ENCODE peak calls at places on chromosome 9, in five cellular contexts. E is HepG2, K is GM12878, F is K562, A is H1. Z is an unnamed sample.

GRCh38 chr9:86682240-86682639 is 265.1 kb downstream of the GAS1 start:
- DNase-seq in F (no peak), K (no peak), E (no peak), A (no peak), Z (no peak)

GRCh38 chr9:137917795-137918194 is 40.2 kb downstream of the CACNA1B start:
- DNase-seq in E (no peak), A (no peak), F (no peak), K (no peak), Z (no peak)

GRCh38 chr9:134597041-134597913 is 44.3 kb upstream of the COL5A1 start:
- DNase-seq in A (no peak), F (no peak), K (no peak), E (no peak), Z (no peak)

GRCh38 chr9:124001865-124002525 is 9.6 kb upstream of the LHX2 start:
- DNase-seq in F (no peak), E (no peak), K (no peak), A (no peak), Z (no peak)

GRCh38 chr9:114746591-114746990 is 59.2 kb downstream of the TNFSF15 start:
- DNase-seq in K (no peak), A (no peak), F (no peak), E (no peak), Z (no peak)

GRCh38 chr9:7439355-7439978 is 360.1 kb downstream of the DMAC1 start:
- DNase-seq in E (no peak), A (no peak), K (no peak), F (no peak), Z (no peak)

GRCh38 chr9:7150153-7150890 is 392.5 kb downstream of the KDM4C start:
- DNase-seq in F (no peak), E (no peak), K (no peak), A (no peak), Z (no peak)

GRCh38 chr9:98022447-98022846 is 34.1 kb upstream of the NANS start:
- DNase-seq in A (no peak), E (no peak), F (no peak), K (no peak), Z (no peak)

DNA sequence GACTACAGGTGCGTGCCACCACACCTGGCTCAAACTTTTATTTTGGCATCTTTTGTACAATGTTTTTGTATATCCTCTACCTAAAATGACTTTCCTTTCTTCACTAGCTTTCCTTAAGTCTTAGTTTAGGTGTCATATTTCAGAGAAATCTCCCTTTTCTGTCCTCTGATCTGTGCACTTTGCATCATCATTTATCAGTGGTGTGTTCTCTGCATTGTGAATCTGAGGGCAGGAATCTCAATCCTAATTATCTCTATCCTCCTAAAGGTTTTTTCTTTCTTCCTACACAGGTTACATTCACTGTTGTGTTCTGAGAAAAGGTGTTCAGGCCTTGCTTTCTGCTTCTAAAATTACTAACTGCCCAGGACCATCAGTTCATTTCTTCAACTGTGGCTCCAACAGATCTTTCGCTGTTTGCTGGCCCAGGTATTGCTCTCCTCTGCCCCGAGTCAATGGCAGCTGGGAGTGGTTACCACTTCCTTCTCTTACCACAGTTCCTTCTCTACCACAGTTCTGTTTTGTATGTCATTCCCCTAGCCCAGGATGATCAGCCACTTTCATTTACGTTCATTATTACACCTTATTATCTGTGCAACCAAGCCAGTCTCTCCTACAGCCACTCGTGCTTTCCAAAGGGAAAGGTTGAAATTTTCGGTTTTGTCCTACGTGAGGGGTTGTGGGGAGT is 14.0 kb downstream of the TGFBR1 start:
- DNase-seq in K (peak), E (no peak), F (no peak), A (no peak), Z (no peak)
- TF ChIP-seq USF2 in K (no peak), E (no peak), F (no peak), A (no peak), Z (no peak)

GRCh38 chr9:122457787-122458186 is 19.9 kb downstream of the OR1J1 start:
- DNase-seq in A (no peak), F (no peak), E (no peak), K (no peak), Z (no peak)

GRCh38 chr9:122456123-122456522 is 21.6 kb downstream of the OR1J1 start:
- DNase-seq in K (no peak), E (no peak), F (no peak), A (no peak), Z (no peak)

DNA sequence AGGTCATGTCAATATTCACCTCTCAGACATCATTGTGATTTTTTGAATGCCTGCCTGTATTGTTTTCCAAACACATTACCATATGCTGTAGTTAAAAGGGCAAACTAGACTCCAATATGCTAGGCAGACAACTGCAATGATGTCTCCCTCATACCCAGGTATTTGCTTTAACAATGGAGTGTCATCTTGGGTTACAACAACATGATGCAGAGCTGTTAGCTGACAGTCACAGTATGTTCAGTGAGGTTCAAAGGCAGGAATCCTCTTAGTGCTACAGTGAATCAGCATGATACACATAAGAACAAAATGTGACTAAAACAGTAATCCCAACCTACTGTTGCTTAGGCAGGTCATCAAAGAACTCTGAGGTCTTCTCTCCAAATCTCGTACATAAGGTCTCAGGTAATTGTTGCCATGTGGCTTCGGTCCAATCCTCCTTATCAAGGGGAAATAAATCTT is 24.0 kb downstream of the OR1J1 start:
- DNase-seq in F (no peak), E (no peak), K (no peak), A (no peak), Z (no peak)
- TF ChIP-seq CREB1 in F (no peak), E (no peak), K (no peak), A (no peak), Z (no peak)

DNA sequence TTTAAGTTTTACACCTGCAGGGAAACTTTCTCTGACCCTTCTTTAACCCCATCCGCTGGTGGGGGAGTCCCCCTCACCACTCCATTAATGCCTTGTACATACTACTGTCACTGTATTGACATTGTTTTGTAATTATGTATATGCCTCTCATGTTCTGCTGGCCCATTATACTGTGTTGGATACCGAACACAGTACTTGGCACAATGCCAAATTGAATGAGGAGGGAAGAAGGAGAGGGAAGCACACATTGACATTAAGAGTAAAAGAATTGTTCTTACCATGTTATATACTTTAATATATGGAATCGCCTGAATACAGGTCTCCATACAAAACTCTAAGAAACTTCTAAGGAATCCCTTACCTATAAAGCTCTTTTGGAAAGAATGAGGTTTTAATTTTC is 73.6 kb upstream of the GRHPR start:
- DNase-seq in A (no peak), F (no peak), K (no peak), E (no peak), Z (no peak)
- TF ChIP-seq USF2 in A (no peak), F (no peak), K (no peak), E (no peak), Z (no peak)

GRCh38 chr9:136090060-136090735 is 4.9 kb downstream of the NACC2 start:
- DNase-seq in A (peak), F (no peak), E (no peak), K (no peak), Z (no peak)
- TF ChIP-seq CREB1 in A (no peak), F (no peak), E (no peak), K (no peak), Z (no peak)

GRCh38 chr9:68496356-68496755 is 44.3 kb downstream of the TMEM252 start:
- DNase-seq in K (no peak), A (no peak), E (no peak), F (no peak), Z (no peak)
- TF ChIP-seq USF2 in K (no peak), A (no peak), E (no peak), F (no peak), Z (no peak)

DNA sequence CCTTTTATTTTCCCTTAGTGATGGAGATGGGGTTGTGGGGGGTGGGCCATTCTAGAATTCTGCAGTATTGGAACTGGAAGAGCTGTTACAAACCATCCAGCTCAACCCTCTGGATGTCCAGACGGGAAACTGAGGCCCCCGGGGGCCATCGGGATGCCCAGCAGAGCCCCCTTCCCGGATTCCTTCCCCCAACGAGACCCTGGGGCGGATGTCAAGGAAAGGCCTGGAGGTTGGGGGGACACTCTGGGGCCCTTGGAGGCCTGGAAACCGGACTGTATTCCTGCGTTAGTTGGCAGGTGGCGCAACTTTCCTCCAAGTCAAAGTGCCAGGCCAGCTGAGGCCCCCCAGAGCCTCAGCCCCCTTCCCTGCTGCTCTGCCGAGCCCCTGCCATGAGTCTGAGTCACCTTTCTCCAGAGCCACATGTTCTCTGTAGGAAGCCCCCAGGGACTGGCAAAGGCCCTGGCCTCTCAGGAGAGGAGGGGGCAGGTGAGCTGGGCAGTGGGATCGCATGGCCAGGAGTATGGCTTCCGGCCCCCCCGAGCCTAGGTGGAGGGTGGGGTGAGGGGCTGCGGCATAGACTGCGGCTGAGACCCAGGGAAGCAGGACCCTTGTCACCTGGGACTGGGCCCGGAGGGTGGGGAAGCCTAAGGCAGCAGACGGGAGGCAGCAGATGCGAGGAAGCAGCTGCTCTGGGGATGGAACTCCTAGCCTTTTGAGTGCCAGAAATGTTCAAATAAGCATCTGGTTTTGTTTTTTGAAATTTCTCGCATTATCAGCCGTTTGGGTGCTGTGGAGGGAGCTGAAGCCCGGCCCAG is 17.8 kb upstream of the FIBCD1 start:
- DNase-seq in E (no peak), F (peak), A (no peak), K (no peak), Z (no peak)
- TF ChIP-seq CREB1 in E (no peak), F (no peak), A (no peak), K (no peak), Z (no peak)